ENCODE peak calls at places on chromosome 11, in nine cellular contexts. B is H54, I is GM12878, X is uterus, P is A549, D is suprapubic skin, C is ovary, T is tibial nerve, S is body of pancreas. U is an unnamed sample.

GRCh38 chr11:2526808-2527381 is 82.1 kb downstream of the KCNQ1 start:
- DNase-seq in D (peak), B (no peak), X (peak), P (no peak), C (peak), I (no peak), S (peak), T (no peak), U (no peak)

GRCh38 chr11:75783416-75784084 is 15.0 kb downstream of the DGAT2 start:
- DNase-seq in I (no peak), X (no peak), C (no peak), D (no peak), S (no peak), P (no peak), T (no peak), B (no peak), U (no peak)

GRCh38 chr11:101022256-101022655 is 107.4 kb downstream of the PGR start:
- DNase-seq in D (no peak), P (no peak), S (no peak), X (no peak), C (no peak), B (no peak), T (no peak), I (no peak), U (no peak)

GRCh38 chr11:43937434-43938411 is 4.7 kb upstream of the C11orf96 start:
- DNase-seq in S (no peak), C (no peak), T (no peak), I (no peak), D (no peak), B (peak), P (peak), X (no peak), U (no peak)

GRCh38 chr11:13939952-13940610 is 22.4 kb upstream of the SPON1 start:
- DNase-seq in I (no peak), D (no peak), B (peak), P (peak), X (no peak), S (no peak), T (no peak), C (no peak), U (no peak)

GRCh38 chr11:119336744-119337469 is 2.6 kb downstream of the RNF26 start:
- DNase-seq in P (no peak), B (no peak), I (no peak), S (no peak), T (no peak), X (no peak), C (no peak), D (no peak), U (no peak)

GRCh38 chr11:92735039-92735438 is 234.4 kb upstream of the MTNR1B start:
- DNase-seq in D (no peak), P (no peak), B (no peak), C (no peak), I (no peak), S (no peak), X (no peak), T (no peak), U (no peak)

GRCh38 chr11:131913267-131913666 is 542.9 kb downstream of the NTM start:
- DNase-seq in T (no peak), X (no peak), P (no peak), I (no peak), B (no peak), C (no peak), S (no peak), D (no peak), U (no peak)

GRCh38 chr11:60935676-60936442 is 11.6 kb downstream of the TMEM132A start:
- DNase-seq in T (no peak), I (no peak), B (no peak), P (no peak), D (no peak), X (no peak), C (no peak), S (no peak), U (no peak)

GRCh38 chr11:62804310-62805043 is 763 bp downstream of the NXF1 start:
- DNase-seq in C (no peak), P (no peak), T (peak), I (no peak), S (no peak), X (no peak), B (peak), D (no peak), U (no peak)

GRCh38 chr11:77589181-77589520 is 602 bp upstream of the AQP11 start:
- DNase-seq in B (no peak), D (no peak), X (no peak), I (no peak), S (no peak), T (no peak), C (no peak), P (no peak), U (no peak)
- TF ChIP-seq POLR2A in B (no peak), D (no peak), X (no peak), I (no peak), S (no peak), T (no peak), C (no peak), P (no peak), U (no peak)

GRCh38 chr11:85721191-85721590 is 35.2 kb upstream of the CCDC89 start:
- DNase-seq in I (no peak), B (no peak), P (no peak), S (no peak), D (no peak), X (no peak), C (no peak), T (no peak), U (no peak)

GRCh38 chr11:85718126-85718943 is 32.3 kb upstream of the CCDC89 start:
- DNase-seq in B (no peak), T (no peak), S (no peak), X (no peak), C (no peak), D (no peak), P (no peak), I (no peak), U (no peak)

GRCh38 chr11:85723088-85723487 is 37.1 kb upstream of the CCDC89 start:
- DNase-seq in X (no peak), D (no peak), B (no peak), I (no peak), T (no peak), S (no peak), C (no peak), P (no peak), U (no peak)

GRCh38 chr11:85717360-85717927 is 31.4 kb upstream of the CCDC89 start:
- DNase-seq in C (no peak), S (no peak), T (no peak), D (no peak), X (no peak), I (no peak), P (no peak), B (no peak), U (no peak)

GRCh38 chr11:85718991-85719807 is 33.2 kb upstream of the CCDC89 start:
- DNase-seq in I (no peak), X (no peak), D (no peak), S (peak), B (peak), T (peak), P (peak), C (no peak), U (no peak)
- TF ChIP-seq POLR2A in I (no peak), X (no peak), D (no peak), S (no peak), B (peak), T (no peak), P (no peak), C (no peak), U (no peak)

DNA sequence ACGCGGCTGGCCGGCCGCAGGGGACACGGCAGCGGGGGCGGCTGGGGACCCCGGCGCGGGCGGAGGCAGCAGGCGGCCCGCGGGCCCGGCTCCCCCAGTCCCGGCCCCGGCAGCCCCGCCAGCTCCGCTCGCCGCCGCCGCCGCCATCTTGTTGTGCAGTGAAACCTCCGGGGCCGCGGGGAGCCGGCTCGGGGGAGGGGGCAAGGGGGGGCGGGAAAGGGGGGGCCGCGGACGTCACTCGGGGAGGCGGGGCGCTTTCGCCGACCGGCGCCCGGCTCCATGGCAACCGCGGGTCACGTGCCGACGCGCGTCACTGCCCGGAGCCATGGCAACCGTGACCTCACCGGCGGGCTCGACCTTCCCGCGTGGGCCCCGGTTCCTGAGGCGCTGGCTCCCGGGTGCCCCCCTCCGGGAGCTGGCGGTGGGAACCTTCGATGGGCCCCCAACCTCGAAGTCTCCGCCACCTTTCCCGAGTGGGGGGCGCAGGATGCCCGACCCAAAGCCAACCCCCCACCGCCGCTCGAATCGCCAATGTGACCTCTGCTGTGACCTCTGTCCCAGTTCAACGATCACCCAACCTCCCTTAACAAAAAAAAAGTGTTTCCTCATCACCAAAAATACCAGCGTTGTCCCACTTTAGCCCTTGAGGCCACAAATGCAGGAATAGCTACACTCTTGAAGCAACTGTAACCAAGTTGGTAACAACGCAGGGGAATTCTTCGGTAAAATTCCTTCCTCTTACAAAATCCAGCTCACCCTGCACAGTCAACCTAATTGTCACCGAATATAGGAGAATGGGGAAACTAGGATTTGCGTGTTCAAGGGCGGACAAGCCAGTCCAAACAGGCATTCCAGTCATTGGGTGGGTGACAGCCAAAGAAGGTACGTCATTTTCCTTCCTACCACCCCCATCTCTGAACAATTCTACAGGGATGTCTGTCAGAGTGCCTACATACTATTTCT is at the start of gene SIK3:
- DNase-seq in I (peak), C (peak), X (peak), D (peak), S (peak), P (peak), T (peak), B (peak), U (peak)
- TF ChIP-seq POLR2A in I (peak), C (peak), X (peak), D (peak), S (peak), P (peak), T (peak), B (peak), U (no peak)

GRCh38 chr11:65354265-65355012 is at the start of gene TIGD3:
- DNase-seq in P (peak), I (peak), T (peak), C (peak), X (peak), B (peak), S (peak), D (peak), U (peak)
- TF ChIP-seq POLR2A in P (peak), I (peak), T (peak), C (peak), X (peak), B (peak), S (peak), D (no peak), U (peak)

DNA sequence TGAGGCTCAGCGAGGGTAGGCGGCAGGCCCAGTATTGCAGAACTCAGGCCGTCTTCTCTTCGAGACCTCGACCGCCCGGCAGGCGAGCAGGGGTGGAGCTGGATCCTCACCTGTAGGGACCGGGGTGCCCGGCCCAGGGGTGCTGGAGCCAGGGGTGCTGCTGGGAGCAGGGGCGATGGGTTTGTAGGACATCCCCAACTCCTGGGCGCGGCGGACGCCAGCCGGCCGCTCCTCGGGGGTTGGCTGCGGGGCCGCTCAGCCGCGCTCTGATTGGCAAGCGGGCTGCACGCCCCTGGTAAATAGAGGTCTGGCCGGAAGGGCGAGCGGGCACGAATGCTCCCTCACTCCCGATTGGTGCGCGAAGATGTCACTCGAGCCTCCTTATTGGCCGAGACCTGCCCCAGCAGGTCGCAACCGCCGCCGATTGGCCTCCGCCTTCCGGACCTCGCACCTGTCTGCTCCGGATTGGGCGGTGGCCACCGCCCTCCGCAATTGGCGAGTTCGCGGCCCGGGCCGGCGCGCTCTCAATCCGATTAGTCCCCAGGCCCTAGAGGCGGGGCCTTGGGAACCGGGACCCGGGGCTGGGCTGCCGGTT is at the start of gene CDK2AP2:
- DNase-seq in P (peak), T (peak), C (peak), X (peak), B (peak), D (peak), S (peak), I (peak), U (peak)
- TF ChIP-seq POLR2A in P (peak), T (peak), C (peak), X (peak), B (peak), D (no peak), S (peak), I (peak), U (no peak)

DNA sequence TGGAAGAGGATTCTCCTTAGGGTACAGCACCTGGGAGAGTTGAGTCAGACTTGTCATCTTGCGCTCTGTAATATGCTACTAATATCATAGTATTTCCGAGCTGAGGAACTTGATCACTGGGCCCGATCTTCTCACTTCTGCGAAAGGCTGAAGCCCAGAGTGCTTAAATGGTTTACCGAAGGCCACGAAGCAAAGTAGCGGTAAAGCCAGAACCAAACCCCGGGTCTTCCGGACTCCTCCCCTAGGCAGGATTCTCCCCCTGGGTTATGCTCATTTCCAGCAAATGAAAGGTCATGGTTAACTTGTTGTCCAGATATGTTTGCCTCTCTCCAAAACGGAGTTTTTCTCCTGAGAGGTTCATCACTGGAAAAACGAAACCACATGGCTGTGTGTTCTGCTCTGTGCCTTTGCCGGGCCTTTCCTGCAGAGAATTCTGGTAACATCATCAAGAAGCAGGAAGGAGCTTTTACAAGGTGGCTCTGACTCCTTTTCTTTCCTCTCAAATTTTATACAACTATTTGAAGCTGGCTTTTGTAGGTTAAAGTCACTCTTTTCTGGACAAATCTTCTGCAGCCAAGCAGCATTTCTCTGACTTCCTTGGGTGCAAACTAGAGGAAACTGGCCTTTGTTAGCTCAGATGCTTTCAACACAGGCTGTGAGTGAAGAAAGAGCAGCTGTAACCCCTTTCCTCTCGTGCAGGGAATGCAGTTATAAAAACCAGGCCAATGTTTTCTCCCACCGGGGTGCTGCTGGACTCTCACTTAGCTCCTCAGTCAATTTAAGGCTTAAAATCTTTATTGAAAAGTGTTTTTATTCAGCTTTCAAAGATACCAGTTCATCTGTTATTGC is 35.5 kb downstream of the UBASH3B start:
- DNase-seq in I (no peak), D (no peak), B (no peak), T (peak), C (no peak), P (no peak), X (no peak), S (no peak), U (no peak)
- TF ChIP-seq POLR2A in I (no peak), D (no peak), B (no peak), T (no peak), C (no peak), P (no peak), X (no peak), S (no peak), U (no peak)

GRCh38 chr11:121762820-121763219 is 310.1 kb upstream of the SORL1-AS1 start:
- DNase-seq in B (no peak), X (peak), I (no peak), T (no peak), P (no peak), D (no peak), C (peak), S (peak), U (no peak)

GRCh38 chr11:121757480-121758125 is 304.8 kb upstream of the SORL1-AS1 start:
- DNase-seq in B (no peak), T (no peak), D (no peak), C (no peak), S (no peak), P (no peak), I (no peak), X (no peak), U (no peak)

GRCh38 chr11:121766138-121766537 is 313.4 kb upstream of the SORL1-AS1 start:
- DNase-seq in I (no peak), C (no peak), B (no peak), T (no peak), D (peak), P (no peak), X (no peak), S (no peak), U (no peak)

GRCh38 chr11:121763526-121763925 is 310.8 kb upstream of the SORL1-AS1 start:
- DNase-seq in S (no peak), P (no peak), T (no peak), C (no peak), B (no peak), D (no peak), X (no peak), I (peak), U (no peak)

GRCh38 chr11:121761171-121761570 is 308.4 kb upstream of the SORL1-AS1 start:
- DNase-seq in I (no peak), B (no peak), T (no peak), D (no peak), C (no peak), P (no peak), S (no peak), X (no peak), U (no peak)
- TF ChIP-seq POLR2A in I (no peak), B (no peak), T (no peak), D (no peak), C (no peak), P (no peak), S (no peak), X (no peak), U (no peak)

GRCh38 chr11:9616042-9616640 is 42.7 kb downstream of the WEE1 start:
- DNase-seq in P (no peak), X (no peak), T (no peak), D (no peak), S (no peak), I (no peak), B (no peak), C (no peak), U (no peak)

GRCh38 chr11:9613118-9613829 is 39.8 kb downstream of the WEE1 start:
- DNase-seq in B (peak), I (no peak), C (peak), X (peak), P (peak), T (peak), S (peak), D (peak), U (peak)

GRCh38 chr11:9615031-9615451 is 41.6 kb downstream of the WEE1 start:
- DNase-seq in P (no peak), T (no peak), B (no peak), X (no peak), S (no peak), I (peak), D (peak), C (no peak), U (no peak)

GRCh38 chr11:9616858-9617257 is 43.4 kb downstream of the WEE1 start:
- DNase-seq in T (no peak), P (no peak), B (no peak), C (no peak), S (no peak), X (no peak), I (no peak), D (no peak), U (no peak)

DNA sequence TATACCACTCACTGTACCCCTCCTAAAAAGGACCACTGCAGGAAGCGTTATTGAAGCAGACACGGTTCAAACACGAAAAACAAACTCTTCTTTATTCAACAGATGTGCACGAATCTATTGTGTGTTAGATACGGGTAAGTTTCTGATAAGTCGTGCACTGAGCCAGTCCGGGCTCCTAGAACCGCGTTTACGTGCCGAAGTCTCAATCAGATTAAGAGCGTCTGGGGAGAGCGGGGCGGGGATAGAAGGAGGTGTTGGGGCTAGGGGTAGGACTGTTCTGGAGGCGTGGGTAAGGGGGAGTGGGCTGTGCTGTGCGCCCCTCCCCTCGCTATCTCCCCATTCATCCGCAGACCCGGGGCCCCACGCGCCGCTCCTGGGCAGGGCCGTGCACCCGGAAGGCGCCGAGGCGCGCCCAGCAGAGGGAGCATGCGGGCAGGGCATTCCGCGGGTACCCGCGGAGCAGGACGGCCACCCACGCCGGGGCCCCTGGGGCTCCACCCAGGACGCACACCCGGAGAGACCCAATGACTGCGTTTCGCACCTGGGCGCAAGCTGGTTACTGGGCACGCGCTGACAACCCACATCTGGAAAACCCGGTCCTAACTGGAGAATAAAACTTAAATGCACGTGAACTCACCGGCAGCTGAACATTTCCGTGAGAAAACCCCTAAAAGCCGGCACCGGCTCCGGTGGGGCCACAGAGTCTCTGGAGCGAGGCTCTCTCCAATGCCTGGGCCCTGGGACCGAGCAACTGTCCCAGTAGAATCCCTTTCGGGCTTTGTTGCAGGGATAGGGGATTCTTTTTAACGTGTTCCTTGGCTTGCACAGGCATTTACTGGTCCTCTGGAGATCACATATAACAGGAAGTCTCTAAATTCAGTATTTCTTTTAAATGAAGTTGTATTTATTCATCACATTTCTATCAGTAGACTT is 40.6 kb downstream of the WEE1 start:
- DNase-seq in X (peak), C (peak), T (peak), I (peak), D (peak), P (peak), S (peak), B (peak), U (peak)
- TF ChIP-seq POLR2A in X (peak), C (peak), T (peak), I (peak), D (no peak), P (peak), S (peak), B (peak), U (peak)